ENCODE peak calls at places on chromosomes 4 and X, in eight cellular contexts. C, I, A, U, L, D, H and P are unnamed samples.
A peak's percentile ranks its signal among the peaks of the same experiment; 100 is the strongest.

GRCh38 chr4:53899544-53900274 is 164.7 kb downstream of the CHIC2 start:
- DNase-seq in U (no peak), L (no peak), D (peak; percentile 73), I (no peak), C (no peak), H (peak; percentile 46), A (peak; percentile 81), P (no peak)

GRCh38 chr4:185096032-185096653 is 46.9 kb upstream of the SLC25A4 start:
- DNase-seq in D (peak; percentile 44), C (peak; percentile 22), H (peak; percentile 10), L (peak; percentile 67), I (no peak), U (peak; percentile 24), A (peak; percentile 13), P (no peak)

GRCh38 chr4:153513596-153513995 is 47.4 kb downstream of the TMEM131L start:
- DNase-seq in D (no peak), U (peak; percentile 20), I (no peak), C (no peak), H (peak; percentile 60), A (peak; percentile 77), L (no peak), P (no peak)

GRCh38 chr4:137632842-137633241 is 100.5 kb upstream of the PCDH18 start:
- DNase-seq in C (no peak), H (no peak), U (no peak), D (no peak), L (no peak), I (no peak), A (no peak), P (no peak)

GRCh38 chrX:108312011-108312410 is 126.2 kb downstream of the COL4A6 start:
- DNase-seq in U (no peak), H (peak; percentile 34), A (no peak), C (no peak), I (no peak), D (no peak), L (no peak), P (no peak)

GRCh38 chrX:4570141-4570540 is 856.7 kb upstream of the PRKX start:
- DNase-seq in I (no peak), L (no peak), U (no peak), H (no peak), A (no peak), D (peak; percentile 0), C (no peak), P (no peak)

GRCh38 chr4:85861064-85861767 is 386.3 kb downstream of the ARHGAP24 start:
- DNase-seq in L (no peak), U (no peak), A (no peak), I (peak; percentile 30), H (no peak), C (no peak), D (peak; percentile 22), P (no peak)

GRCh38 chr4:79178770-79179169 is 147.1 kb downstream of the NAA11 start:
- DNase-seq in C (no peak), L (no peak), H (no peak), I (no peak), D (no peak), A (no peak), U (peak; percentile 90), P (peak; percentile 74)

GRCh38 chr4:154741877-154742851 is 1.6 kb upstream of the LRAT start:
- DNase-seq in D (no peak), H (no peak), U (no peak), I (no peak), A (no peak), C (peak; percentile 25), L (no peak), P (no peak)

GRCh38 chr4:26452565-26453531 is 37.4 kb downstream of the CCKAR start:
- DNase-seq in H (no peak), U (no peak), A (no peak), L (no peak), I (peak; percentile 79), C (no peak), D (no peak), P (no peak)

GRCh38 chr4:179695175-179695574 is 2252.9 kb upstream of the AGA start:
- DNase-seq in U (no peak), C (no peak), L (no peak), D (peak; percentile 88), A (peak; percentile 0), I (no peak), H (peak; percentile 70), P (no peak)

GRCh38 chr4:141215030-141215429 is 5.7 kb upstream of the ZNF330 start:
- DNase-seq in L (no peak), H (no peak), U (no peak), D (no peak), A (no peak), I (no peak), C (no peak), P (no peak)

GRCh38 chrX:20988118-20988517 is 386.1 kb upstream of the CNKSR2 start:
- DNase-seq in D (peak; percentile 20), I (no peak), H (peak; percentile 48), L (peak; percentile 30), U (no peak), C (no peak), A (no peak), P (no peak)